ENCODE peak calls at places on chromosomes 3 and 15, in four cellular contexts. One of them, this sample, is unnamed.

GRCh38 chr3:9398715-9399708 is 1.6 kb downstream of the SETD5 start:
- DNase-seq in ACHN: peak; percentile 39
- DNase-seq in uterus: no peak
- DNase-seq in stimulated activated CD8-positive, alpha-beta memory T cell treated with anti-CD3 and anti-CD28 coated beads, Interleukin-4, amount 100 ng/mL, for 48 hours: no peak
- DNase-seq in this sample: peak; percentile 32

GRCh38 chr3:31813686-31814085 is 167.4 kb downstream of the OSBPL10 start:
- DNase-seq in ACHN: no peak
- DNase-seq in uterus: no peak
- DNase-seq in stimulated activated CD8-positive, alpha-beta memory T cell treated with anti-CD3 and anti-CD28 coated beads, Interleukin-4, amount 100 ng/mL, for 48 hours: no peak
- DNase-seq in this sample: no peak

GRCh38 chr15:86756688-86757087 is 677.0 kb downstream of the AGBL1 start:
- DNase-seq in ACHN: no peak
- DNase-seq in uterus: no peak
- DNase-seq in stimulated activated CD8-positive, alpha-beta memory T cell treated with anti-CD3 and anti-CD28 coated beads, Interleukin-4, amount 100 ng/mL, for 48 hours: no peak
- DNase-seq in this sample: no peak

GRCh38 chr15:90911302-90911623 is 8.2 kb downstream of the MAN2A2 start:
- DNase-seq in ACHN: no peak
- DNase-seq in uterus: no peak
- DNase-seq in stimulated activated CD8-positive, alpha-beta memory T cell treated with anti-CD3 and anti-CD28 coated beads, Interleukin-4, amount 100 ng/mL, for 48 hours: no peak
- DNase-seq in this sample: no peak

GRCh38 chr3:64832098-64832497 is 144.3 kb upstream of the ADAMTS9 start:
- DNase-seq in ACHN: no peak
- DNase-seq in uterus: no peak
- DNase-seq in stimulated activated CD8-positive, alpha-beta memory T cell treated with anti-CD3 and anti-CD28 coated beads, Interleukin-4, amount 100 ng/mL, for 48 hours: no peak
- DNase-seq in this sample: no peak

GRCh38 chr3:174276826-174277225 is 582.3 kb upstream of the NAALADL2 start:
- DNase-seq in ACHN: no peak
- DNase-seq in uterus: no peak
- DNase-seq in stimulated activated CD8-positive, alpha-beta memory T cell treated with anti-CD3 and anti-CD28 coated beads, Interleukin-4, amount 100 ng/mL, for 48 hours: no peak
- DNase-seq in this sample: no peak

GRCh38 chr3:37574177-37574958 is 287.3 kb upstream of the CTDSPL start:
- DNase-seq in ACHN: no peak
- DNase-seq in uterus: no peak
- DNase-seq in stimulated activated CD8-positive, alpha-beta memory T cell treated with anti-CD3 and anti-CD28 coated beads, Interleukin-4, amount 100 ng/mL, for 48 hours: no peak
- DNase-seq in this sample: no peak

GRCh38 chr15:73869216-73869995 is 4.0 kb upstream of the TBC1D21 start:
- DNase-seq in ACHN: no peak
- DNase-seq in uterus: no peak
- DNase-seq in stimulated activated CD8-positive, alpha-beta memory T cell treated with anti-CD3 and anti-CD28 coated beads, Interleukin-4, amount 100 ng/mL, for 48 hours: no peak
- DNase-seq in this sample: no peak

GRCh38 chr3:177830411-177830849 is 633.1 kb upstream of the TBL1XR1 start:
- DNase-seq in ACHN: no peak
- DNase-seq in uterus: peak; percentile 86
- DNase-seq in stimulated activated CD8-positive, alpha-beta memory T cell treated with anti-CD3 and anti-CD28 coated beads, Interleukin-4, amount 100 ng/mL, for 48 hours: no peak
- DNase-seq in this sample: no peak

GRCh38 chr15:39133201-39133600 is 447.7 kb upstream of the THBS1 start:
- DNase-seq in ACHN: no peak
- DNase-seq in uterus: no peak
- DNase-seq in stimulated activated CD8-positive, alpha-beta memory T cell treated with anti-CD3 and anti-CD28 coated beads, Interleukin-4, amount 100 ng/mL, for 48 hours: no peak
- DNase-seq in this sample: no peak

GRCh38 chr3:14369675-14370669 is 32.4 kb upstream of the SLC6A6 start:
- DNase-seq in ACHN: peak; percentile 27
- DNase-seq in uterus: no peak
- DNase-seq in stimulated activated CD8-positive, alpha-beta memory T cell treated with anti-CD3 and anti-CD28 coated beads, Interleukin-4, amount 100 ng/mL, for 48 hours: no peak
- DNase-seq in this sample: no peak

This sample was measured in stimulated activated naive CD8-positive, alpha-beta T cell treated with anti-CD3 and anti-CD28 coated beads, Interleukin-15, Interleukin-2, amounts not matched to agents 100 U/mL and 50 U/mL, for 24 hours.